ENCODE peak calls at places on chromosomes 2 and 18, in ten cellular contexts. One of them, this sample, is unnamed.

GRCh38 chr2:27042985-27043634 is 8.4 kb upstream of the AGBL5 start:
- DNase-seq in NCI-H2081: no peak
- DNase-seq in GM06990: no peak
- DNase-seq in dorsolateral prefrontal cortex: no peak
- DNase-seq in COR-L47: no peak
- DNase-seq in AG10803: no peak
- DNase-seq in thoracic aorta: no peak
- DNase-seq in OCI-M1: no peak
- DNase-seq in ascending aorta: no peak
- DNase-seq in activated T-cell treated with anti-CD3 and anti-CD28 coated beads, Interleukin-2, amount 50 U/mL, for 24 hours: no peak
- DNase-seq in this sample: peak; percentile 19

GRCh38 chr2:144152817-144153271 is 367.1 kb downstream of the ZEB2 start:
- DNase-seq in NCI-H2081: no peak
- DNase-seq in thoracic aorta: no peak
- DNase-seq in ascending aorta: no peak
- DNase-seq in AG10803: peak; percentile 36
- DNase-seq in dorsolateral prefrontal cortex: no peak
- DNase-seq in activated T-cell treated with anti-CD3 and anti-CD28 coated beads, Interleukin-2, amount 50 U/mL, for 24 hours: no peak
- DNase-seq in OCI-M1: peak; percentile 94
- DNase-seq in GM06990: no peak
- DNase-seq in COR-L47: no peak
- DNase-seq in this sample: no peak

GRCh38 chr2:212914392-212914791 is 237.0 kb downstream of the IKZF2 start:
- DNase-seq in activated T-cell treated with anti-CD3 and anti-CD28 coated beads, Interleukin-2, amount 50 U/mL, for 24 hours: no peak
- DNase-seq in ascending aorta: no peak
- DNase-seq in NCI-H2081: no peak
- DNase-seq in thoracic aorta: no peak
- DNase-seq in dorsolateral prefrontal cortex: no peak
- DNase-seq in GM06990: no peak
- DNase-seq in COR-L47: no peak
- DNase-seq in AG10803: no peak
- DNase-seq in OCI-M1: peak; percentile 70
- DNase-seq in this sample: no peak

GRCh38 chr2:173195100-173195499 is 119.5 kb downstream of the MAP3K20 start:
- DNase-seq in OCI-M1: no peak
- DNase-seq in ascending aorta: no peak
- DNase-seq in thoracic aorta: no peak
- DNase-seq in AG10803: no peak
- DNase-seq in COR-L47: no peak
- DNase-seq in NCI-H2081: no peak
- DNase-seq in dorsolateral prefrontal cortex: no peak
- DNase-seq in GM06990: no peak
- DNase-seq in activated T-cell treated with anti-CD3 and anti-CD28 coated beads, Interleukin-2, amount 50 U/mL, for 24 hours: no peak
- DNase-seq in this sample: no peak

GRCh38 chr2:196275646-196276352 is 104.4 kb upstream of the STK17B start:
- DNase-seq in AG10803: peak; percentile 83
- DNase-seq in NCI-H2081: no peak
- DNase-seq in COR-L47: no peak
- DNase-seq in thoracic aorta: no peak
- DNase-seq in OCI-M1: peak; percentile 61
- DNase-seq in dorsolateral prefrontal cortex: no peak
- DNase-seq in ascending aorta: no peak
- DNase-seq in GM06990: no peak
- DNase-seq in activated T-cell treated with anti-CD3 and anti-CD28 coated beads, Interleukin-2, amount 50 U/mL, for 24 hours: peak; percentile 43
- DNase-seq in this sample: no peak

GRCh38 chr18:5768454-5768853 is 126.9 kb downstream of the TMEM200C start:
- DNase-seq in OCI-M1: no peak
- DNase-seq in AG10803: no peak
- DNase-seq in ascending aorta: no peak
- DNase-seq in thoracic aorta: no peak
- DNase-seq in GM06990: no peak
- DNase-seq in dorsolateral prefrontal cortex: no peak
- DNase-seq in NCI-H2081: no peak
- DNase-seq in COR-L47: no peak
- DNase-seq in activated T-cell treated with anti-CD3 and anti-CD28 coated beads, Interleukin-2, amount 50 U/mL, for 24 hours: no peak
- DNase-seq in this sample: no peak

GRCh38 chr2:231780123-231780908 is 766 bp downstream of the PDE6D start:
- DNase-seq in ascending aorta: peak; percentile 66
- DNase-seq in OCI-M1: peak; percentile 43
- DNase-seq in GM06990: peak; percentile 15
- DNase-seq in thoracic aorta: no peak
- DNase-seq in COR-L47: no peak
- DNase-seq in activated T-cell treated with anti-CD3 and anti-CD28 coated beads, Interleukin-2, amount 50 U/mL, for 24 hours: peak; percentile 31
- DNase-seq in AG10803: no peak
- DNase-seq in dorsolateral prefrontal cortex: no peak
- DNase-seq in NCI-H2081: no peak
- DNase-seq in this sample: peak; percentile 77

GRCh38 chr2:30225131-30225762 is 6.1 kb upstream of the LBH start:
- DNase-seq in COR-L47: no peak
- DNase-seq in activated T-cell treated with anti-CD3 and anti-CD28 coated beads, Interleukin-2, amount 50 U/mL, for 24 hours: peak; percentile 66
- DNase-seq in AG10803: peak; percentile 83
- DNase-seq in ascending aorta: no peak
- DNase-seq in GM06990: no peak
- DNase-seq in dorsolateral prefrontal cortex: no peak
- DNase-seq in NCI-H2081: no peak
- DNase-seq in thoracic aorta: no peak
- DNase-seq in OCI-M1: peak; percentile 85
- DNase-seq in this sample: peak; percentile 84

GRCh38 chr2:84807063-84807485 is 73.8 kb downstream of the TRABD2A start:
- DNase-seq in COR-L47: no peak
- DNase-seq in dorsolateral prefrontal cortex: no peak
- DNase-seq in activated T-cell treated with anti-CD3 and anti-CD28 coated beads, Interleukin-2, amount 50 U/mL, for 24 hours: no peak
- DNase-seq in NCI-H2081: no peak
- DNase-seq in OCI-M1: peak; percentile 87
- DNase-seq in GM06990: no peak
- DNase-seq in thoracic aorta: no peak
- DNase-seq in ascending aorta: no peak
- DNase-seq in AG10803: peak; percentile 100
- DNase-seq in this sample: no peak

GRCh38 chr2:63692002-63692606 is 103.3 kb downstream of the MDH1 start:
- DNase-seq in dorsolateral prefrontal cortex: no peak
- DNase-seq in GM06990: no peak
- DNase-seq in ascending aorta: no peak
- DNase-seq in thoracic aorta: no peak
- DNase-seq in activated T-cell treated with anti-CD3 and anti-CD28 coated beads, Interleukin-2, amount 50 U/mL, for 24 hours: no peak
- DNase-seq in AG10803: peak; percentile 78
- DNase-seq in COR-L47: no peak
- DNase-seq in NCI-H2081: peak; percentile 33
- DNase-seq in OCI-M1: peak; percentile 62
- DNase-seq in this sample: no peak

GRCh38 chr2:56449449-56449860 is 265.7 kb downstream of the CCDC85A start:
- DNase-seq in ascending aorta: no peak
- DNase-seq in COR-L47: no peak
- DNase-seq in dorsolateral prefrontal cortex: no peak
- DNase-seq in OCI-M1: no peak
- DNase-seq in AG10803: no peak
- DNase-seq in GM06990: no peak
- DNase-seq in activated T-cell treated with anti-CD3 and anti-CD28 coated beads, Interleukin-2, amount 50 U/mL, for 24 hours: no peak
- DNase-seq in NCI-H2081: no peak
- DNase-seq in thoracic aorta: no peak
- DNase-seq in this sample: no peak

GRCh38 chr18:55306338-55306737 is 281.7 kb downstream of the TCF4 start:
- DNase-seq in NCI-H2081: no peak
- DNase-seq in COR-L47: no peak
- DNase-seq in activated T-cell treated with anti-CD3 and anti-CD28 coated beads, Interleukin-2, amount 50 U/mL, for 24 hours: no peak
- DNase-seq in GM06990: no peak
- DNase-seq in ascending aorta: no peak
- DNase-seq in AG10803: no peak
- DNase-seq in thoracic aorta: no peak
- DNase-seq in dorsolateral prefrontal cortex: no peak
- DNase-seq in OCI-M1: no peak
- DNase-seq in this sample: no peak

GRCh38 chr2:240450532-240451107 is 15.2 kb downstream of the GPC1 start:
- DNase-seq in AG10803: no peak
- DNase-seq in activated T-cell treated with anti-CD3 and anti-CD28 coated beads, Interleukin-2, amount 50 U/mL, for 24 hours: no peak
- DNase-seq in dorsolateral prefrontal cortex: no peak
- DNase-seq in thoracic aorta: no peak
- DNase-seq in OCI-M1: no peak
- DNase-seq in NCI-H2081: no peak
- DNase-seq in COR-L47: no peak
- DNase-seq in ascending aorta: no peak
- DNase-seq in GM06990: no peak
- DNase-seq in this sample: no peak

GRCh38 chr2:238130696-238131628 is 7.5 kb upstream of the KLHL30 start:
- DNase-seq in OCI-M1: no peak
- DNase-seq in activated T-cell treated with anti-CD3 and anti-CD28 coated beads, Interleukin-2, amount 50 U/mL, for 24 hours: no peak
- DNase-seq in GM06990: no peak
- DNase-seq in COR-L47: no peak
- DNase-seq in thoracic aorta: no peak
- DNase-seq in dorsolateral prefrontal cortex: no peak
- DNase-seq in NCI-H2081: no peak
- DNase-seq in AG10803: no peak
- DNase-seq in ascending aorta: no peak
- DNase-seq in this sample: peak; percentile 68

GRCh38 chr18:55243852-55244251 is 284.6 kb upstream of the CCDC68 start:
- DNase-seq in thoracic aorta: no peak
- DNase-seq in ascending aorta: peak; percentile 74
- DNase-seq in dorsolateral prefrontal cortex: no peak
- DNase-seq in GM06990: no peak
- DNase-seq in activated T-cell treated with anti-CD3 and anti-CD28 coated beads, Interleukin-2, amount 50 U/mL, for 24 hours: no peak
- DNase-seq in NCI-H2081: no peak
- DNase-seq in AG10803: peak; percentile 72
- DNase-seq in OCI-M1: no peak
- DNase-seq in COR-L47: no peak
- DNase-seq in this sample: no peak

GRCh38 chr2:235467586-235467985 is 26.3 kb upstream of the AGAP1 start:
- DNase-seq in activated T-cell treated with anti-CD3 and anti-CD28 coated beads, Interleukin-2, amount 50 U/mL, for 24 hours: no peak
- DNase-seq in NCI-H2081: no peak
- DNase-seq in AG10803: peak; percentile 58
- DNase-seq in COR-L47: no peak
- DNase-seq in dorsolateral prefrontal cortex: no peak
- DNase-seq in ascending aorta: no peak
- DNase-seq in thoracic aorta: no peak
- DNase-seq in OCI-M1: no peak
- DNase-seq in GM06990: no peak
- DNase-seq in this sample: no peak

GRCh38 chr2:240449764-240450531 is 14.5 kb downstream of the GPC1 start:
- DNase-seq in thoracic aorta: no peak
- DNase-seq in AG10803: no peak
- DNase-seq in COR-L47: no peak
- DNase-seq in NCI-H2081: no peak
- DNase-seq in OCI-M1: no peak
- DNase-seq in GM06990: no peak
- DNase-seq in dorsolateral prefrontal cortex: no peak
- DNase-seq in activated T-cell treated with anti-CD3 and anti-CD28 coated beads, Interleukin-2, amount 50 U/mL, for 24 hours: no peak
- DNase-seq in ascending aorta: no peak
- DNase-seq in this sample: no peak

GRCh38 chr2:120395686-120396518 is 50.0 kb downstream of the INHBB start:
- DNase-seq in thoracic aorta: no peak
- DNase-seq in COR-L47: peak; percentile 84
- DNase-seq in dorsolateral prefrontal cortex: peak; percentile 8
- DNase-seq in AG10803: no peak
- DNase-seq in NCI-H2081: peak; percentile 12
- DNase-seq in OCI-M1: no peak
- DNase-seq in activated T-cell treated with anti-CD3 and anti-CD28 coated beads, Interleukin-2, amount 50 U/mL, for 24 hours: peak; percentile 2
- DNase-seq in GM06990: no peak
- DNase-seq in ascending aorta: peak; percentile 57
- DNase-seq in this sample: no peak

GRCh38 chr2:191795711-191796110 is 51.2 kb downstream of the CAVIN2 start:
- DNase-seq in thoracic aorta: no peak
- DNase-seq in activated T-cell treated with anti-CD3 and anti-CD28 coated beads, Interleukin-2, amount 50 U/mL, for 24 hours: no peak
- DNase-seq in dorsolateral prefrontal cortex: no peak
- DNase-seq in NCI-H2081: no peak
- DNase-seq in OCI-M1: no peak
- DNase-seq in ascending aorta: no peak
- DNase-seq in AG10803: no peak
- DNase-seq in GM06990: no peak
- DNase-seq in COR-L47: no peak
- DNase-seq in this sample: no peak

GRCh38 chr2:197174539-197175094 is 136.0 kb downstream of the ANKRD44 start:
- DNase-seq in AG10803: no peak
- DNase-seq in GM06990: no peak
- DNase-seq in OCI-M1: peak; percentile 49
- DNase-seq in NCI-H2081: no peak
- DNase-seq in dorsolateral prefrontal cortex: no peak
- DNase-seq in COR-L47: no peak
- DNase-seq in activated T-cell treated with anti-CD3 and anti-CD28 coated beads, Interleukin-2, amount 50 U/mL, for 24 hours: no peak
- DNase-seq in thoracic aorta: no peak
- DNase-seq in ascending aorta: no peak
- DNase-seq in this sample: no peak

GRCh38 chr2:188765522-188765921 is 208.7 kb upstream of the COL3A1 start:
- DNase-seq in dorsolateral prefrontal cortex: no peak
- DNase-seq in thoracic aorta: no peak
- DNase-seq in NCI-H2081: no peak
- DNase-seq in GM06990: no peak
- DNase-seq in ascending aorta: no peak
- DNase-seq in COR-L47: peak; percentile 66
- DNase-seq in activated T-cell treated with anti-CD3 and anti-CD28 coated beads, Interleukin-2, amount 50 U/mL, for 24 hours: no peak
- DNase-seq in OCI-M1: peak; percentile 62
- DNase-seq in AG10803: no peak
- DNase-seq in this sample: no peak

GRCh38 chr2:114108819-114109416 is 219.0 kb downstream of the ACTR3 start:
- DNase-seq in NCI-H2081: no peak
- DNase-seq in dorsolateral prefrontal cortex: no peak
- DNase-seq in thoracic aorta: no peak
- DNase-seq in ascending aorta: no peak
- DNase-seq in OCI-M1: no peak
- DNase-seq in AG10803: no peak
- DNase-seq in COR-L47: no peak
- DNase-seq in activated T-cell treated with anti-CD3 and anti-CD28 coated beads, Interleukin-2, amount 50 U/mL, for 24 hours: no peak
- DNase-seq in GM06990: no peak
- DNase-seq in this sample: no peak

GRCh38 chr2:172736419-172737174 is 952 bp downstream of the RAPGEF4 start:
- DNase-seq in GM06990: no peak
- DNase-seq in thoracic aorta: no peak
- DNase-seq in COR-L47: no peak
- DNase-seq in NCI-H2081: no peak
- DNase-seq in dorsolateral prefrontal cortex: no peak
- DNase-seq in OCI-M1: no peak
- DNase-seq in AG10803: no peak
- DNase-seq in ascending aorta: no peak
- DNase-seq in activated T-cell treated with anti-CD3 and anti-CD28 coated beads, Interleukin-2, amount 50 U/mL, for 24 hours: no peak
- DNase-seq in this sample: no peak

GRCh38 chr2:207235621-207236020 is 69.9 kb upstream of the KLF7 start:
- DNase-seq in OCI-M1: no peak
- DNase-seq in thoracic aorta: no peak
- DNase-seq in AG10803: no peak
- DNase-seq in ascending aorta: no peak
- DNase-seq in NCI-H2081: no peak
- DNase-seq in activated T-cell treated with anti-CD3 and anti-CD28 coated beads, Interleukin-2, amount 50 U/mL, for 24 hours: no peak
- DNase-seq in dorsolateral prefrontal cortex: no peak
- DNase-seq in GM06990: no peak
- DNase-seq in COR-L47: no peak
- DNase-seq in this sample: no peak

GRCh38 chr18:25210622-25211021 is 141.3 kb downstream of the ZNF521 start:
- DNase-seq in OCI-M1: no peak
- DNase-seq in NCI-H2081: no peak
- DNase-seq in GM06990: no peak
- DNase-seq in activated T-cell treated with anti-CD3 and anti-CD28 coated beads, Interleukin-2, amount 50 U/mL, for 24 hours: no peak
- DNase-seq in dorsolateral prefrontal cortex: no peak
- DNase-seq in thoracic aorta: no peak
- DNase-seq in COR-L47: no peak
- DNase-seq in AG10803: no peak
- DNase-seq in ascending aorta: no peak
- DNase-seq in this sample: no peak

GRCh38 chr2:144996225-144996795 is 476.4 kb upstream of the ZEB2 start:
- DNase-seq in thoracic aorta: no peak
- DNase-seq in AG10803: peak; percentile 62
- DNase-seq in COR-L47: no peak
- DNase-seq in ascending aorta: no peak
- DNase-seq in activated T-cell treated with anti-CD3 and anti-CD28 coated beads, Interleukin-2, amount 50 U/mL, for 24 hours: no peak
- DNase-seq in dorsolateral prefrontal cortex: no peak
- DNase-seq in OCI-M1: no peak
- DNase-seq in GM06990: no peak
- DNase-seq in NCI-H2081: no peak
- DNase-seq in this sample: no peak

GRCh38 chr2:114192362-114192761 is 250.1 kb upstream of the DPP10 start:
- DNase-seq in AG10803: no peak
- DNase-seq in COR-L47: no peak
- DNase-seq in activated T-cell treated with anti-CD3 and anti-CD28 coated beads, Interleukin-2, amount 50 U/mL, for 24 hours: no peak
- DNase-seq in GM06990: no peak
- DNase-seq in ascending aorta: no peak
- DNase-seq in NCI-H2081: no peak
- DNase-seq in OCI-M1: peak; percentile 10
- DNase-seq in thoracic aorta: no peak
- DNase-seq in dorsolateral prefrontal cortex: no peak
- DNase-seq in this sample: no peak

GRCh38 chr2:189819297-189819704 is 35.1 kb downstream of the PMS1 start:
- DNase-seq in GM06990: no peak
- DNase-seq in AG10803: peak; percentile 81
- DNase-seq in dorsolateral prefrontal cortex: no peak
- DNase-seq in NCI-H2081: no peak
- DNase-seq in activated T-cell treated with anti-CD3 and anti-CD28 coated beads, Interleukin-2, amount 50 U/mL, for 24 hours: no peak
- DNase-seq in ascending aorta: no peak
- DNase-seq in COR-L47: no peak
- DNase-seq in thoracic aorta: no peak
- DNase-seq in OCI-M1: no peak
- DNase-seq in this sample: no peak